ENCODE peak calls at places on chromosomes 16 and 17, in seven cellular contexts. One of them, this sample, is unnamed.

GRCh38 chr16:48082516-48082915 is 73.3 kb downstream of the ABCC12 start:
- DNase-seq in NCI-H2081: no peak
- DNase-seq in activated CD8-positive, alpha-beta memory T cell treated with anti-CD3 and anti-CD28 coated beads, Interleukin-2, amount 50 U/mL, for 48 hours: no peak
- DNase-seq in fibroblast of lung: peak
- DNase-seq in AG08395: peak
- DNase-seq in renal cortical epithelial cell: no peak
- DNase-seq in HS-27A: no peak
- DNase-seq in this sample: no peak

GRCh38 chr17:30526401-30526800 is 49.2 kb downstream of the GOSR1 start:
- DNase-seq in HS-27A: no peak
- DNase-seq in renal cortical epithelial cell: no peak
- DNase-seq in fibroblast of lung: no peak
- DNase-seq in NCI-H2081: no peak
- DNase-seq in AG08395: no peak
- DNase-seq in activated CD8-positive, alpha-beta memory T cell treated with anti-CD3 and anti-CD28 coated beads, Interleukin-2, amount 50 U/mL, for 48 hours: no peak
- DNase-seq in this sample: no peak

GRCh38 chr17:6455321-6455705 is 11.1 kb downstream of the PIMREG start:
- DNase-seq in activated CD8-positive, alpha-beta memory T cell treated with anti-CD3 and anti-CD28 coated beads, Interleukin-2, amount 50 U/mL, for 48 hours: no peak
- DNase-seq in AG08395: no peak
- DNase-seq in renal cortical epithelial cell: no peak
- DNase-seq in NCI-H2081: peak
- DNase-seq in HS-27A: no peak
- DNase-seq in fibroblast of lung: peak
- DNase-seq in this sample: peak

GRCh38 chr16:2948807-2949704 is 15.0 kb upstream of the KREMEN2 start:
- DNase-seq in renal cortical epithelial cell: no peak
- DNase-seq in HS-27A: no peak
- DNase-seq in AG08395: no peak
- DNase-seq in activated CD8-positive, alpha-beta memory T cell treated with anti-CD3 and anti-CD28 coated beads, Interleukin-2, amount 50 U/mL, for 48 hours: no peak
- DNase-seq in fibroblast of lung: no peak
- DNase-seq in NCI-H2081: no peak
- DNase-seq in this sample: no peak

GRCh38 chr17:59830007-59830630 is 62.6 kb downstream of the TUBD1 start:
- DNase-seq in renal cortical epithelial cell: peak
- DNase-seq in fibroblast of lung: peak
- DNase-seq in NCI-H2081: peak
- DNase-seq in HS-27A: no peak
- DNase-seq in AG08395: no peak
- DNase-seq in activated CD8-positive, alpha-beta memory T cell treated with anti-CD3 and anti-CD28 coated beads, Interleukin-2, amount 50 U/mL, for 48 hours: peak
- DNase-seq in this sample: no peak

GRCh38 chr17:32342603-32343325 is 791 bp upstream of the C17orf75 start:
- DNase-seq in fibroblast of lung: no peak
- DNase-seq in HS-27A: no peak
- DNase-seq in NCI-H2081: no peak
- DNase-seq in AG08395: no peak
- DNase-seq in renal cortical epithelial cell: no peak
- DNase-seq in activated CD8-positive, alpha-beta memory T cell treated with anti-CD3 and anti-CD28 coated beads, Interleukin-2, amount 50 U/mL, for 48 hours: peak
- DNase-seq in this sample: no peak

GRCh38 chr17:77959216-77959925 is 868 bp downstream of the TNRC6C start:
- DNase-seq in fibroblast of lung: peak
- DNase-seq in renal cortical epithelial cell: no peak
- DNase-seq in AG08395: peak
- DNase-seq in activated CD8-positive, alpha-beta memory T cell treated with anti-CD3 and anti-CD28 coated beads, Interleukin-2, amount 50 U/mL, for 48 hours: peak
- DNase-seq in NCI-H2081: peak
- DNase-seq in HS-27A: no peak
- DNase-seq in this sample: peak

GRCh38 chr16:4138735-4139134 is 22.5 kb upstream of the ADCY9 start:
- DNase-seq in renal cortical epithelial cell: no peak
- DNase-seq in fibroblast of lung: peak
- DNase-seq in NCI-H2081: no peak
- DNase-seq in HS-27A: no peak
- DNase-seq in activated CD8-positive, alpha-beta memory T cell treated with anti-CD3 and anti-CD28 coated beads, Interleukin-2, amount 50 U/mL, for 48 hours: no peak
- DNase-seq in AG08395: no peak
- DNase-seq in this sample: no peak

GRCh38 chr17:75487351-75488070 is 27.8 kb downstream of the CASKIN2 start:
- DNase-seq in AG08395: no peak
- DNase-seq in HS-27A: no peak
- DNase-seq in NCI-H2081: no peak
- DNase-seq in renal cortical epithelial cell: no peak
- DNase-seq in fibroblast of lung: no peak
- DNase-seq in activated CD8-positive, alpha-beta memory T cell treated with anti-CD3 and anti-CD28 coated beads, Interleukin-2, amount 50 U/mL, for 48 hours: peak
- DNase-seq in this sample: no peak

GRCh38 chr16:89873109-89873821 is at the start of gene TCF25:
- DNase-seq in renal cortical epithelial cell: peak
- DNase-seq in AG08395: peak
- DNase-seq in NCI-H2081: peak
- DNase-seq in HS-27A: peak
- DNase-seq in fibroblast of lung: peak
- DNase-seq in activated CD8-positive, alpha-beta memory T cell treated with anti-CD3 and anti-CD28 coated beads, Interleukin-2, amount 50 U/mL, for 48 hours: peak
- DNase-seq in this sample: peak

GRCh38 chr17:47704116-47704515 is 10.2 kb downstream of the TBKBP1 start:
- DNase-seq in fibroblast of lung: no peak
- DNase-seq in NCI-H2081: no peak
- DNase-seq in activated CD8-positive, alpha-beta memory T cell treated with anti-CD3 and anti-CD28 coated beads, Interleukin-2, amount 50 U/mL, for 48 hours: peak
- DNase-seq in renal cortical epithelial cell: no peak
- DNase-seq in AG08395: no peak
- DNase-seq in HS-27A: no peak
- DNase-seq in this sample: no peak

GRCh38 chr17:11557727-11558452 is 40.4 kb upstream of the DNAH9 start:
- DNase-seq in renal cortical epithelial cell: no peak
- DNase-seq in activated CD8-positive, alpha-beta memory T cell treated with anti-CD3 and anti-CD28 coated beads, Interleukin-2, amount 50 U/mL, for 48 hours: no peak
- DNase-seq in fibroblast of lung: no peak
- DNase-seq in HS-27A: no peak
- DNase-seq in AG08395: no peak
- DNase-seq in NCI-H2081: no peak
- DNase-seq in this sample: no peak

GRCh38 chr16:86626284-86626683 is 47.9 kb downstream of the FOXL1 start:
- DNase-seq in HS-27A: no peak
- DNase-seq in activated CD8-positive, alpha-beta memory T cell treated with anti-CD3 and anti-CD28 coated beads, Interleukin-2, amount 50 U/mL, for 48 hours: no peak
- DNase-seq in NCI-H2081: no peak
- DNase-seq in fibroblast of lung: no peak
- DNase-seq in AG08395: no peak
- DNase-seq in renal cortical epithelial cell: no peak
- DNase-seq in this sample: no peak

GRCh38 chr16:23611936-23612335 is 15.8 kb upstream of the NDUFAB1 start:
- DNase-seq in renal cortical epithelial cell: peak
- DNase-seq in AG08395: no peak
- DNase-seq in fibroblast of lung: no peak
- DNase-seq in activated CD8-positive, alpha-beta memory T cell treated with anti-CD3 and anti-CD28 coated beads, Interleukin-2, amount 50 U/mL, for 48 hours: no peak
- DNase-seq in NCI-H2081: no peak
- DNase-seq in HS-27A: no peak
- DNase-seq in this sample: no peak

GRCh38 chr17:66702106-66702936 is 132.6 kb upstream of the CACNG5 start:
- DNase-seq in AG08395: no peak
- DNase-seq in NCI-H2081: no peak
- DNase-seq in activated CD8-positive, alpha-beta memory T cell treated with anti-CD3 and anti-CD28 coated beads, Interleukin-2, amount 50 U/mL, for 48 hours: no peak
- DNase-seq in HS-27A: no peak
- DNase-seq in renal cortical epithelial cell: no peak
- DNase-seq in fibroblast of lung: no peak
- DNase-seq in this sample: no peak

GRCh38 chr17:30761058-30761457 is 63.4 kb downstream of the CRLF3 start:
- DNase-seq in NCI-H2081: no peak
- DNase-seq in HS-27A: no peak
- DNase-seq in AG08395: no peak
- DNase-seq in activated CD8-positive, alpha-beta memory T cell treated with anti-CD3 and anti-CD28 coated beads, Interleukin-2, amount 50 U/mL, for 48 hours: no peak
- DNase-seq in fibroblast of lung: no peak
- DNase-seq in renal cortical epithelial cell: no peak
- DNase-seq in this sample: no peak

GRCh38 chr16:48383877-48384304 is 1.3 kb downstream of the SIAH1 start:
- DNase-seq in renal cortical epithelial cell: peak
- DNase-seq in HS-27A: no peak
- DNase-seq in fibroblast of lung: peak
- DNase-seq in activated CD8-positive, alpha-beta memory T cell treated with anti-CD3 and anti-CD28 coated beads, Interleukin-2, amount 50 U/mL, for 48 hours: peak
- DNase-seq in NCI-H2081: peak
- DNase-seq in AG08395: no peak
- DNase-seq in this sample: no peak

GRCh38 chr16:71854369-71854948 is 8.7 kb downstream of the ATXN1L start:
- DNase-seq in renal cortical epithelial cell: peak
- DNase-seq in fibroblast of lung: no peak
- DNase-seq in NCI-H2081: no peak
- DNase-seq in HS-27A: no peak
- DNase-seq in activated CD8-positive, alpha-beta memory T cell treated with anti-CD3 and anti-CD28 coated beads, Interleukin-2, amount 50 U/mL, for 48 hours: no peak
- DNase-seq in AG08395: no peak
- DNase-seq in this sample: no peak

GRCh38 chr16:83215417-83216001 is 588.7 kb downstream of the CDH13 start:
- DNase-seq in HS-27A: peak
- DNase-seq in NCI-H2081: peak
- DNase-seq in renal cortical epithelial cell: peak
- DNase-seq in fibroblast of lung: peak
- DNase-seq in activated CD8-positive, alpha-beta memory T cell treated with anti-CD3 and anti-CD28 coated beads, Interleukin-2, amount 50 U/mL, for 48 hours: peak
- DNase-seq in AG08395: peak
- DNase-seq in this sample: peak

GRCh38 chr17:74744714-74745547 is 3.5 kb upstream of the NHERF1 start:
- DNase-seq in renal cortical epithelial cell: peak
- DNase-seq in activated CD8-positive, alpha-beta memory T cell treated with anti-CD3 and anti-CD28 coated beads, Interleukin-2, amount 50 U/mL, for 48 hours: peak
- DNase-seq in fibroblast of lung: peak
- DNase-seq in AG08395: peak
- DNase-seq in NCI-H2081: peak
- DNase-seq in HS-27A: peak
- DNase-seq in this sample: peak

GRCh38 chr17:70168979-70169706 is at the start of gene KCNJ2:
- DNase-seq in renal cortical epithelial cell: peak
- DNase-seq in activated CD8-positive, alpha-beta memory T cell treated with anti-CD3 and anti-CD28 coated beads, Interleukin-2, amount 50 U/mL, for 48 hours: peak
- DNase-seq in fibroblast of lung: peak
- DNase-seq in NCI-H2081: peak
- DNase-seq in AG08395: peak
- DNase-seq in HS-27A: no peak
- DNase-seq in this sample: peak

GRCh38 chr17:32780721-32781120 is 96.2 kb downstream of the MYO1D start:
- DNase-seq in AG08395: no peak
- DNase-seq in renal cortical epithelial cell: no peak
- DNase-seq in HS-27A: no peak
- DNase-seq in activated CD8-positive, alpha-beta memory T cell treated with anti-CD3 and anti-CD28 coated beads, Interleukin-2, amount 50 U/mL, for 48 hours: no peak
- DNase-seq in fibroblast of lung: no peak
- DNase-seq in NCI-H2081: no peak
- DNase-seq in this sample: no peak

GRCh38 chr17:2925011-2925410 is 128.8 kb downstream of the RAP1GAP2 start:
- DNase-seq in activated CD8-positive, alpha-beta memory T cell treated with anti-CD3 and anti-CD28 coated beads, Interleukin-2, amount 50 U/mL, for 48 hours: no peak
- DNase-seq in fibroblast of lung: peak
- DNase-seq in renal cortical epithelial cell: no peak
- DNase-seq in AG08395: no peak
- DNase-seq in NCI-H2081: no peak
- DNase-seq in HS-27A: no peak
- DNase-seq in this sample: no peak

GRCh38 chr16:67198238-67198734 is 645 bp upstream of the ELMO3 start:
- DNase-seq in activated CD8-positive, alpha-beta memory T cell treated with anti-CD3 and anti-CD28 coated beads, Interleukin-2, amount 50 U/mL, for 48 hours: no peak
- DNase-seq in AG08395: peak
- DNase-seq in HS-27A: no peak
- DNase-seq in fibroblast of lung: peak
- DNase-seq in NCI-H2081: no peak
- DNase-seq in renal cortical epithelial cell: peak
- DNase-seq in this sample: peak

GRCh38 chr17:43946766-43947165 is 4.5 kb upstream of the PPY start:
- DNase-seq in NCI-H2081: no peak
- DNase-seq in AG08395: no peak
- DNase-seq in renal cortical epithelial cell: no peak
- DNase-seq in fibroblast of lung: no peak
- DNase-seq in HS-27A: no peak
- DNase-seq in activated CD8-positive, alpha-beta memory T cell treated with anti-CD3 and anti-CD28 coated beads, Interleukin-2, amount 50 U/mL, for 48 hours: no peak
- DNase-seq in this sample: no peak

GRCh38 chr16:81140930-81141780 is 45.0 kb upstream of the GCSH start:
- DNase-seq in renal cortical epithelial cell: no peak
- DNase-seq in activated CD8-positive, alpha-beta memory T cell treated with anti-CD3 and anti-CD28 coated beads, Interleukin-2, amount 50 U/mL, for 48 hours: no peak
- DNase-seq in HS-27A: no peak
- DNase-seq in fibroblast of lung: no peak
- DNase-seq in AG08395: no peak
- DNase-seq in NCI-H2081: no peak
- DNase-seq in this sample: peak

GRCh38 chr17:57574040-57574513 is 171.0 kb downstream of the CCDC182 start:
- DNase-seq in HS-27A: no peak
- DNase-seq in renal cortical epithelial cell: no peak
- DNase-seq in fibroblast of lung: peak
- DNase-seq in activated CD8-positive, alpha-beta memory T cell treated with anti-CD3 and anti-CD28 coated beads, Interleukin-2, amount 50 U/mL, for 48 hours: no peak
- DNase-seq in AG08395: peak
- DNase-seq in NCI-H2081: peak
- DNase-seq in this sample: no peak

GRCh38 chr17:63665527-63666214 is 34.3 kb downstream of the LIMD2 start:
- DNase-seq in AG08395: no peak
- DNase-seq in renal cortical epithelial cell: no peak
- DNase-seq in HS-27A: no peak
- DNase-seq in activated CD8-positive, alpha-beta memory T cell treated with anti-CD3 and anti-CD28 coated beads, Interleukin-2, amount 50 U/mL, for 48 hours: no peak
- DNase-seq in fibroblast of lung: no peak
- DNase-seq in NCI-H2081: no peak
- DNase-seq in this sample: peak

GRCh38 chr16:56257666-56258359 is 66.5 kb downstream of the GNAO1 start:
- DNase-seq in fibroblast of lung: no peak
- DNase-seq in renal cortical epithelial cell: no peak
- DNase-seq in activated CD8-positive, alpha-beta memory T cell treated with anti-CD3 and anti-CD28 coated beads, Interleukin-2, amount 50 U/mL, for 48 hours: no peak
- DNase-seq in HS-27A: no peak
- DNase-seq in AG08395: no peak
- DNase-seq in NCI-H2081: no peak
- DNase-seq in this sample: no peak

GRCh38 chr17:33802349-33803272 is 452.5 kb upstream of the CCL2 start:
- DNase-seq in fibroblast of lung: no peak
- DNase-seq in AG08395: no peak
- DNase-seq in renal cortical epithelial cell: no peak
- DNase-seq in HS-27A: no peak
- DNase-seq in NCI-H2081: no peak
- DNase-seq in activated CD8-positive, alpha-beta memory T cell treated with anti-CD3 and anti-CD28 coated beads, Interleukin-2, amount 50 U/mL, for 48 hours: no peak
- DNase-seq in this sample: no peak

GRCh38 chr16:57009641-57010170 is 20.3 kb downstream of the NLRC5 start:
- DNase-seq in activated CD8-positive, alpha-beta memory T cell treated with anti-CD3 and anti-CD28 coated beads, Interleukin-2, amount 50 U/mL, for 48 hours: peak
- DNase-seq in fibroblast of lung: no peak
- DNase-seq in renal cortical epithelial cell: no peak
- DNase-seq in NCI-H2081: no peak
- DNase-seq in AG08395: no peak
- DNase-seq in HS-27A: no peak
- DNase-seq in this sample: no peak

GRCh38 chr17:8345951-8346665 is 6.5 kb downstream of the ODF4 start:
- DNase-seq in AG08395: no peak
- DNase-seq in fibroblast of lung: no peak
- DNase-seq in NCI-H2081: no peak
- DNase-seq in renal cortical epithelial cell: no peak
- DNase-seq in activated CD8-positive, alpha-beta memory T cell treated with anti-CD3 and anti-CD28 coated beads, Interleukin-2, amount 50 U/mL, for 48 hours: no peak
- DNase-seq in HS-27A: no peak
- DNase-seq in this sample: no peak

GRCh38 chr16:66054095-66054494 is 312.4 kb upstream of the CDH5 start:
- DNase-seq in HS-27A: no peak
- DNase-seq in renal cortical epithelial cell: no peak
- DNase-seq in fibroblast of lung: no peak
- DNase-seq in AG08395: no peak
- DNase-seq in activated CD8-positive, alpha-beta memory T cell treated with anti-CD3 and anti-CD28 coated beads, Interleukin-2, amount 50 U/mL, for 48 hours: no peak
- DNase-seq in NCI-H2081: no peak
- DNase-seq in this sample: no peak

This sample was measured in endothelial cell.